ENCODE peak calls at places on chromosomes 5 and 9, in five cellular contexts. Q is midbrain, S is HFFc6, M is hippocampal formation, Y is BJ. O is an unnamed sample.

GRCh38 chr5:135134686-135135381 is 100.8 kb upstream of the PITX1 start:
- DNase-seq in S (no peak), Q (no peak), Y (no peak), M (no peak), O (no peak)

GRCh38 chr5:5116953-5117352 is 23.2 kb upstream of the ADAMTS16 start:
- DNase-seq in S (no peak), M (no peak), Q (no peak), Y (no peak), O (no peak)

GRCh38 chr9:116087751-116088194 is 65.8 kb upstream of the PAPPA start:
- DNase-seq in S (no peak), Y (no peak), M (no peak), Q (no peak), O (peak)

GRCh38 chr9:109258619-109259321 is 62.1 kb downstream of the EPB41L4B start:
- DNase-seq in Q (no peak), M (no peak), S (no peak), Y (no peak), O (no peak)

GRCh38 chr5:145975001-145975360 is 38.6 kb downstream of the SH3RF2 start:
- DNase-seq in S (no peak), M (no peak), Q (no peak), Y (no peak), O (no peak)

GRCh38 chr5:2697446-2698200 is 53.9 kb downstream of the IRX2 start:
- DNase-seq in S (no peak), Q (no peak), Y (no peak), M (no peak), O (no peak)

GRCh38 chr5:144194148-144194547 is 23.5 kb downstream of the KCTD16 start:
- DNase-seq in S (no peak), Y (no peak), M (no peak), Q (no peak), O (no peak)

GRCh38 chr5:96117863-96118651 is 156.4 kb upstream of the ELL2 start:
- DNase-seq in M (no peak), S (peak), Y (no peak), Q (no peak), O (no peak)

GRCh38 chr5:159002201-159002600 is 97.5 kb downstream of the EBF1 start:
- DNase-seq in M (no peak), Q (no peak), S (no peak), Y (no peak), O (no peak)

GRCh38 chr5:5135957-5136676 is 4.0 kb upstream of the ADAMTS16 start:
- DNase-seq in S (peak), M (no peak), Y (no peak), Q (no peak), O (no peak)

GRCh38 chr5:79464695-79465332 is 49.1 kb downstream of the HOMER1 start:
- DNase-seq in Y (no peak), S (peak), Q (peak), M (peak), O (peak)

GRCh38 chr9:121107041-121107440 is 32.3 kb downstream of the CNTRL start:
- DNase-seq in Q (no peak), M (no peak), S (peak), Y (no peak), O (no peak)

GRCh38 chr9:77521091-77521490 is 127.0 kb downstream of the GNA14 start:
- DNase-seq in S (no peak), Y (no peak), M (peak), Q (peak), O (peak)

GRCh38 chr5:126917918-126918623 is 112.3 kb downstream of the MARCHF3 start:
- DNase-seq in S (peak), Y (no peak), M (no peak), Q (no peak), O (no peak)

GRCh38 chr5:132266031-132266835 is 8.7 kb downstream of the PDLIM4 start:
- DNase-seq in Y (no peak), S (no peak), M (no peak), Q (no peak), O (no peak)

GRCh38 chr5:116938488-116938887 is 363.9 kb upstream of the SEMA6A start:
- DNase-seq in M (peak), Q (peak), S (no peak), Y (no peak), O (peak)

O was measured in pons.